ENCODE peak calls at places on chromosomes 2 and 18, in eight cellular contexts. M is lower lobe of right lung, U is breast epithelium, K is cardiac muscle cell, R is WERI-Rb-1, Z is fibroblast of lung, A is RWPE1, G is endothelial cell of umbilical vein. X is an unnamed sample.

GRCh38 chr2:37643102-37644078 is 28.1 kb downstream of the CDC42EP3 start:
- DNase-seq in M (no peak), U (no peak), K (no peak), R (no peak), Z (no peak), A (no peak), G (peak), X (no peak)

GRCh38 chr2:230347659-230348305 is 20.8 kb downstream of the SP140L start:
- DNase-seq in M (no peak), U (no peak), K (no peak), R (no peak), Z (peak), A (peak), G (peak), X (no peak)

GRCh38 chr2:14459927-14460326 is 172.6 kb upstream of the LRATD1 start:
- DNase-seq in M (no peak), U (no peak), K (no peak), R (no peak), Z (no peak), A (no peak), G (no peak), X (no peak)

GRCh38 chr2:177763532-177764265 is 308.9 kb downstream of the PDE11A start:
- DNase-seq in M (peak), U (peak), K (peak), R (peak), Z (peak), A (peak), G (peak), X (peak)

GRCh38 chr18:60182223-60182622 is 190.4 kb downstream of the MC4R start:
- DNase-seq in M (no peak), U (no peak), K (no peak), R (no peak), Z (no peak), A (no peak), G (no peak), X (no peak)

GRCh38 chr2:42770288-42771131 is 6.6 kb upstream of the OXER1 start:
- DNase-seq in M (peak), U (no peak), K (peak), R (peak), Z (peak), A (peak), G (peak), X (no peak)

GRCh38 chr2:20917724-20918572 is 95.0 kb upstream of the LDAH start:
- DNase-seq in M (no peak), U (no peak), K (no peak), R (no peak), Z (peak), A (peak), G (peak), X (no peak)

GRCh38 chr18:9629709-9630108 is 15.3 kb upstream of the PPP4R1 start:
- DNase-seq in M (no peak), U (no peak), K (no peak), R (peak), Z (no peak), A (no peak), G (no peak), X (no peak)

GRCh38 chr2:68411397-68412126 is 46.5 kb downstream of the PLEK start:
- DNase-seq in M (no peak), U (no peak), K (peak), R (no peak), Z (no peak), A (no peak), G (no peak), X (no peak)

GRCh38 chr2:66323496-66323895 is 111.4 kb upstream of the MEIS1 start:
- DNase-seq in M (no peak), U (no peak), K (no peak), R (no peak), Z (no peak), A (no peak), G (no peak), X (no peak)

GRCh38 chr2:68287580-68288441 is 31.9 kb downstream of the CNRIP1 start:
- DNase-seq in M (no peak), U (no peak), K (peak), R (no peak), Z (peak), A (no peak), G (peak), X (no peak)

GRCh38 chr2:128317186-128317897 is 1.3 kb downstream of the HS6ST1 start:
- DNase-seq in M (peak), U (peak), K (peak), R (no peak), Z (no peak), A (no peak), G (no peak), X (no peak)

GRCh38 chr2:136235451-136236418 is 117.8 kb upstream of the CXCR4 start:
- DNase-seq in M (no peak), U (peak), K (no peak), R (no peak), Z (peak), A (peak), G (peak), X (peak)

GRCh38 chr2:37629529-37629928 is 41.9 kb downstream of the CDC42EP3 start:
- DNase-seq in M (no peak), U (no peak), K (no peak), R (no peak), Z (peak), A (peak), G (no peak), X (no peak)

GRCh38 chr2:184520441-184520840 is 77.9 kb upstream of the ZNF804A start:
- DNase-seq in M (no peak), U (no peak), K (no peak), R (no peak), Z (no peak), A (no peak), G (no peak), X (no peak)

GRCh38 chr2:33209976-33210375 is 263.2 kb downstream of the LTBP1 start:
- DNase-seq in M (no peak), U (no peak), K (no peak), R (no peak), Z (peak), A (no peak), G (peak), X (no peak)

GRCh38 chr2:169137924-169138323 is 68.6 kb downstream of the DHRS9 start:
- DNase-seq in M (no peak), U (no peak), K (no peak), R (no peak), Z (no peak), A (no peak), G (no peak), X (no peak)

GRCh38 chr2:212711851-212712250 is 173.2 kb upstream of the ERBB4 start:
- DNase-seq in M (no peak), U (no peak), K (no peak), R (no peak), Z (peak), A (peak), G (no peak), X (no peak)

GRCh38 chr2:205107810-205108209 is 562.5 kb downstream of the PARD3B start:
- DNase-seq in M (no peak), U (no peak), K (no peak), R (no peak), Z (no peak), A (no peak), G (no peak), X (no peak)

GRCh38 chr2:190653231-190653630 is 4.3 kb downstream of the NAB1 start:
- DNase-seq in M (no peak), U (no peak), K (no peak), R (no peak), Z (no peak), A (no peak), G (no peak), X (no peak)

GRCh38 chr18:35582899-35583558 is 1.5 kb downstream of the GALNT1 start:
- DNase-seq in M (no peak), U (no peak), K (peak), R (no peak), Z (peak), A (no peak), G (peak), X (peak)

GRCh38 chr2:212797484-212798205 is 259.0 kb upstream of the ERBB4 start:
- DNase-seq in M (no peak), U (no peak), K (no peak), R (no peak), Z (peak), A (no peak), G (no peak), X (no peak)

DNA sequence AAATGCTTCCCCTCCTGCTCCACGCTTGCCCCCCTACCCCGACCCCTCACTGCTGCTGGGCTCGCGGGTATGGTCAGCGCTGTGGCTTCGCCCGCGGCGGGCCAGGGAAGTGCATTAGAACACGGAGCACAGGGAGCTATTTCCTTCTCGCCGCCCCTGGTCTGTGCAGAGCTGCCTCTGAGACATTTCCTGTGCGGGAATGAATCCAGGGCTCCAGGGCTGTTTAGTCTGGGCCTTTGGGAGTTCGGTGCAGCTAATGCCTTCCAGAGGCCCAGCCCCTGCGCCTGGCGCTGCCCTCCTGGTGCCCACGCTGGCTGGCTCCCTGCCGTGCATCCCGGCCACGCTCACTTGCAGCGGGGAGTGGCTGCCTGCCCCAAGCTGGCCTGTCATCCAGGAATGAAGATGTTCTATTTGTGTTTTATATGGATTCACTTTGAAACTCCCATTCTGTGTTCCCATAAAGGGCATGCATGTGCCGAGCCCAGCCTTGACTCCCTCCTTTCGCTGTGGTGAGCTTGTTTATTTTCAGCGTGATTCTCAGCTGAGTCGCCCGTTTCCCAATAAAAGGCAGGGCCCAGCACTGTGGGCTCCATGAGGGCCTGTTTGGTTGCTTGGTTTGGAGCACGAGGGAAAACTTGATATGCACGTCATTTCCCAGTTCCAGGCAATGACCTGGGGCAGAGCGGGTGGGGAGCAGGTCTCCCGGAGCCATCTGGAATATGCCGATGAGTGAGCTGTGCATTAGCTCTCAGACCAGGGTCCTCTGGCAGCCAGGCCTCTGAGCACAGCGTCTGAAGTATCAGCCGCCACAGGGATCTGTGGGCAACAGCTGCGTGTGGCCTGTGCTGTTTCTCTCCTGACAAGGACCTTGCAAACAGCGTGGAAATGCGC is 42.7 kb downstream of the SH3RF3 start:
- DNase-seq in M (no peak), U (no peak), K (peak), R (no peak), Z (peak), A (peak), G (peak), X (no peak)
- TF ChIP-seq CTCF in M (peak), U (no peak), K (peak), R (no peak), Z (peak), A (peak), G (no peak), X (no peak)

DNA sequence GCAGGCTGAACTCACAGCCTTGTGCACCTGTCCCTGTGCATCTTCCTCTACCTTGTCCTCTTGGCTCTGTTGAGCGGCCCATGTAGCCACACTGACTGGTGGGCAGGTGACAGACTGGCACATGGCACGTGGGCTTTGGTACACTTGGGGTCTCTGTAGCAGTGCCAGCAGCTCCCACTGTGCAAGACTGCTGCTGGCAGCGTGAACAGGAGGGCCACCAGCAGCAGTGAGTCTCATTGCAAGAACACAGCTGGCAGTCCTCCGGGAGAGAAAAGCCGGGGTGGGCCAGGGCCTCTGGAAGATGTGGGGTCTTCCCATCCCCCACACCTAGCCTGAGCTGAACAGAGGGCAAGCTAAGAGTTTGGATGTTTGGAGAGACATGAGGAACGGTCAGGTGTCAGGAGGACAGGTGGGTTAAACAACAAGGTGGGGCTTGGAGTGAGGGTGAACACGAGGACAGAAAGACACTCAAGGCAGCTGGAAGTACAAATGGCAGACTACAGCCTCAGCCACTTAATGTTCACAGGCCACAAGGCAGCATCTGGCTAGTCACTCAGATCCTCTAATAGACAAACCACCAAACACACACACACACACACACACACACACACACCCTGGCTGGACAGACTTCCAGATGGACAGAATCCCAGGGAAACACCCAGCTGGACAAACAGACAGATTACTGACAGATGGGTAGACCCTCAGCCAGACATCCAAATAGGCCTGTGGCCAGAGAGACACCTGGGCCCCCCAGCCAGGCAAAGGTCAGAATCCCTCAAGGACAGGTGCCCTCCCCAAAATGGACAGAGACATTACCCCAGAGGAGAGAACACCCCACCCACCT is 2.3 kb upstream of the PTPN18 start:
- DNase-seq in M (no peak), U (no peak), K (no peak), R (no peak), Z (no peak), A (no peak), G (no peak), X (no peak)
- H3K27ac ChIP-seq in M (peak), U (no peak), K (no peak), R (no peak), Z (no peak), A (no peak), G (no peak), X (no peak)

GRCh38 chr18:3972291-3972985 is 482.7 kb downstream of the DLGAP1 start:
- DNase-seq in M (no peak), U (no peak), K (no peak), R (no peak), Z (no peak), A (no peak), G (no peak), X (no peak)
- TF ChIP-seq CTCF in M (no peak), U (no peak), K (no peak), R (no peak), Z (no peak), A (no peak), G (no peak), X (no peak)

GRCh38 chr2:60105868-60106267 is 447.6 kb downstream of the BCL11A start:
- DNase-seq in M (no peak), U (no peak), K (no peak), R (peak), Z (no peak), A (no peak), G (no peak), X (no peak)

GRCh38 chr2:60109744-60110143 is 443.7 kb downstream of the BCL11A start:
- DNase-seq in M (no peak), U (no peak), K (no peak), R (no peak), Z (no peak), A (no peak), G (no peak), X (no peak)

GRCh38 chr2:60100034-60100433 is 453.4 kb downstream of the BCL11A start:
- DNase-seq in M (no peak), U (no peak), K (no peak), R (no peak), Z (no peak), A (no peak), G (no peak), X (no peak)

GRCh38 chr2:60106836-60107529 is 446.5 kb downstream of the BCL11A start:
- DNase-seq in M (no peak), U (no peak), K (no peak), R (no peak), Z (no peak), A (no peak), G (no peak), X (no peak)

DNA sequence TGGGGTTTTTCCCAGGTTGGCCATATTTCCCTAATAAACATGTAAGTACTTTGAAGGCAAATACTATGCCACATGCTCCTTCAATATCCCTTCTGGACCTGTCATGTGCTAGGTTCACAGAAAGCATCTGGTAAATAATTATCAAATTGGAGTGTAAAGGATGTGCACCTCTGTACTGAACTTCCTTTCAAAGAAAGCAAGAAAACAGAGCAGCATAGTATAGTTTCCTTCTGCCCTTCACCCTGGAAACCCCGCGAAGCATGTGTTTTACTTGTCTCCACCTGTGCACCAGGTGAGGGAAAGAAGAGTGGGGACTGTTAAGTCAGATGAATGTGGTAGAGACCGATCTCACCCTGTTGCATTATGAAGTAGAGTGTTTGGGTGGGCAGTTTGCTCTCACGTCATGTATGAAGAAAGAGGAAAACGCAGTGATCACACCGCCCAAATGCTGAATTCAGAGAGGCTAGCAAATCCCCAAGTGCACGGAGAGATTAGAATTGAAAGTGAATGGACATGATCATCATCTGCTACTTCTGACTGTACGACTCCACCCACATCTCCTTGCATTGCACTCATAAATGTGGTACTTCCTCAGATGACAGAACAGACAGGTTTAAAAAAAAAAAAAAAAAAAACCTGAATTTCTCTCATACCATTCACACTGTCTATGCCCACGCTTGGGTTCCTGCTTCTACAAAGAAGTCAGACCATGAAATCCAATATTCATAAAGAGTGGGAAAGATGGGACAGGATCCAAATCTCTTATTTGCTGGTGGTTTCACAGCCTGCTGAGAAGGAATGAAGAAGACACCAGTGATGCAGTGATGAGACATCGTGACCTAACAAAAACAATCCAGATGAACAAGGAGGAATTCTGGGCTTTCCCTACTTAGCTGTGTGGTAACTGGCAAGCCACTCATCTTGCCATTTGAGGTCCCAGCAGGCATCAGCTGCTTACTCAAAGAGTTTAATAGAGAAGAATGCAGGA is 448.6 kb downstream of the BCL11A start:
- DNase-seq in M (no peak), U (no peak), K (no peak), R (no peak), Z (no peak), A (no peak), G (no peak), X (no peak)
- H3K27ac ChIP-seq in M (no peak), U (no peak), K (no peak), R (no peak), Z (no peak), A (no peak), G (no peak), X (no peak)

GRCh38 chr2:88345842-88346241 is 106.7 kb downstream of the FOXI3 start:
- DNase-seq in M (no peak), U (no peak), K (no peak), R (no peak), Z (no peak), A (no peak), G (no peak), X (no peak)
- TF ChIP-seq CTCF in M (no peak), U (no peak), K (no peak), R (no peak), Z (no peak), A (no peak), G (no peak), X (no peak)

DNA sequence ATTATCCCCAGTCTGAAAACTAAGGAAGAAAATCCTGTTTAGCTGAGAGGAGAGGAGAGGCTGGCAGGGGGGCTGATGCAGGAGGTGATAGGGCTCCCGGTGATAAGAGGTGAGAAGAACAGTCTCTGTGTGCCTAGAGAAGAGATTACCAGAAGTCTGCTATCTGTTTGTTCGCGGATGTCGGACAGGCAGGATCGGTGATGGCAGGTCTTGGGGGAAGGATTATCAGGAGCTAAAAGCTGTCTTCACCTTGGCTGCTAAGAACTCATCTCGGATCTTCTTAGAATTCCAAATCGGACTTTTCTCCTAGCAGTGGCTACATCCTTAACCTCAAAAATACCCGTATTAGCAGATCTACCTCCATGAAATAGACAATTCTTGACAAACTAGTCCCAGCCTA is 282.1 kb upstream of the TRIB2 start:
- DNase-seq in M (no peak), U (no peak), K (no peak), R (peak), Z (no peak), A (no peak), G (no peak), X (no peak)
- H3K27ac ChIP-seq in M (no peak), U (no peak), K (no peak), R (no peak), Z (no peak), A (no peak), G (no peak), X (no peak)

GRCh38 chr2:157923598-157923997 is 47.5 kb upstream of the ACVR1 start:
- DNase-seq in M (no peak), U (no peak), K (no peak), R (no peak), Z (peak), A (no peak), G (no peak), X (no peak)
- TF ChIP-seq CTCF in M (no peak), U (no peak), K (no peak), R (no peak), Z (no peak), A (no peak), G (no peak), X (no peak)

DNA sequence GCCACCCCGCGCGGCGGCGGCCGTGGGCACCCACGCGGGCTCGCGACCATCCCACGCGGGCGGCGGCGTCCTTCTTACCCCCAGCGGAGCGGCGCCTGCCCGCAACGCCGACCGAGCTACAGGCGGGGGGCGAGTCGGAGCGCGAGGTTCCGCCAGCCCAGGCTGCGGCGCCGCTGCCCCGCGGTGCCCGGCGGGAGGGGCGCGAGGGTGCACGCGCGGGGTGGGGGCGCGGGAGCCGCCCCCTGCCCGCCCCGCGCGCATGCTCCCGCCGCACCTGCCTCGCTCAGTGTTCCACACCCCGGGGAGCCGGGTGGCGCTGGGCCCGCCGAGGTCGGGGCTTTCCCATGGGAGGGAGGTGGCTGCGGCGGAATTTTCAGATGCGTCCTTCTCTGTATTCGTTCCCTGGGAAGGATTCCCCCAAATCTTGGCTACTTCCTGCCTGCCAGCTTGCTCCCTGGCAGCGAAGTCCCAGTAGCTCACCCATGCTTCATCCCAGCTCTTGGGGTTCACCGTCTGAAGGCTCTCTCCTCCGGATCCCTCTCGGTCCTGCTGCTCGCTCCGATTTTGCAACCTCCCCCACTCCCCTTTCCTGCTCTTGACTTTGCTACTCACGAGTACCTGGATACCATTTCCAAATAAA is at the start of gene L3MBTL4:
- DNase-seq in M (peak), U (peak), K (peak), R (no peak), Z (no peak), A (peak), G (no peak), X (no peak)
- H3K27ac ChIP-seq in M (peak), U (peak), K (no peak), R (no peak), Z (no peak), A (no peak), G (no peak), X (no peak)